ENCODE peak calls at places on chromosomes 7 and 10, in ten cellular contexts. C, O, E, A, G, I, R, Z, D and X are unnamed samples.

GRCh38 chr7:116521046-116521664 is 3.7 kb upstream of the CAV1 start:
- DNase-seq in E (no peak), C (no peak), A (no peak), Z (no peak), I (no peak), G (no peak), D (no peak), O (no peak), R (no peak), X (no peak)

GRCh38 chr7:48031111-48031510 is 2.2 kb upstream of the SUN3 start:
- DNase-seq in A (no peak), D (no peak), E (no peak), G (no peak), Z (no peak), I (no peak), R (no peak), C (no peak), O (no peak), X (no peak)

GRCh38 chr7:68484731-68485130 is 1113.5 kb upstream of the AUTS2 start:
- DNase-seq in G (no peak), D (no peak), R (no peak), I (no peak), C (no peak), Z (no peak), O (no peak), E (no peak), A (no peak), X (no peak)

GRCh38 chr7:24029068-24029467 is 254.9 kb upstream of the NPY start:
- DNase-seq in O (no peak), D (no peak), C (no peak), E (no peak), I (no peak), Z (no peak), A (no peak), R (no peak), G (no peak), X (no peak)

GRCh38 chr7:30470783-30471182 is 7.8 kb downstream of the NOD1 start:
- DNase-seq in R (no peak), Z (no peak), G (no peak), E (no peak), I (no peak), O (no peak), C (no peak), A (no peak), D (no peak), X (no peak)

GRCh38 chr7:100673942-100674431 is 447 bp downstream of the GNB2 start:
- DNase-seq in A (no peak), D (peak), E (no peak), Z (no peak), C (no peak), I (no peak), R (peak), O (peak), G (no peak), X (peak)

GRCh38 chr10:31273789-31274188 is 45.2 kb upstream of the ZEB1 start:
- DNase-seq in O (no peak), A (no peak), G (no peak), I (no peak), Z (no peak), E (no peak), C (no peak), D (no peak), R (no peak), X (no peak)

GRCh38 chr7:91656486-91657237 is 223.8 kb downstream of the MTERF1 start:
- DNase-seq in E (no peak), O (no peak), R (no peak), G (no peak), D (no peak), I (no peak), Z (no peak), A (no peak), C (no peak), X (no peak)

GRCh38 chr10:625335-625699 is 64.2 kb downstream of the DIP2C start:
- DNase-seq in E (no peak), A (no peak), D (no peak), G (no peak), C (peak), O (no peak), R (peak), Z (no peak), I (no peak), X (peak)

GRCh38 chr7:149562602-149563001 is 65.0 kb upstream of the ZNF746 start:
- DNase-seq in Z (no peak), C (no peak), G (no peak), R (no peak), I (no peak), D (no peak), O (no peak), E (no peak), A (no peak), X (no peak)

GRCh38 chr7:70749831-70750230 is 382.1 kb upstream of the GALNT17 start:
- DNase-seq in R (no peak), Z (no peak), I (no peak), E (no peak), C (no peak), A (no peak), D (no peak), O (no peak), G (no peak), X (no peak)

GRCh38 chr7:50379539-50379938 is 70.6 kb downstream of the FIGNL1 start:
- DNase-seq in E (no peak), I (no peak), A (no peak), D (no peak), G (no peak), R (no peak), Z (no peak), O (no peak), C (no peak), X (no peak)

GRCh38 chr7:44080118-44080517 is 2.2 kb downstream of the POLM start:
- DNase-seq in C (no peak), G (no peak), A (no peak), I (no peak), D (no peak), E (no peak), R (no peak), Z (no peak), O (no peak), X (no peak)

GRCh38 chr10:101464518-101465085 is 110.6 kb downstream of the BTRC start:
- DNase-seq in A (no peak), I (no peak), C (no peak), D (no peak), R (no peak), Z (no peak), E (no peak), G (no peak), O (no peak), X (no peak)

GRCh38 chr10:100006241-100006886 is 3.4 kb downstream of the DNMBP start:
- DNase-seq in D (no peak), A (no peak), G (no peak), Z (no peak), E (no peak), C (no peak), R (no peak), I (no peak), O (no peak), X (no peak)

GRCh38 chr7:118288098-118288497 is 63.6 kb downstream of the ANKRD7 start:
- DNase-seq in D (no peak), I (no peak), G (peak), A (no peak), R (no peak), C (no peak), E (no peak), O (no peak), Z (no peak), X (no peak)

GRCh38 chr7:53794816-53795215 is 747.4 kb upstream of the VSTM2A start:
- DNase-seq in A (no peak), G (no peak), I (no peak), E (no peak), R (no peak), C (no peak), O (no peak), Z (no peak), D (no peak), X (no peak)

GRCh38 chr7:4797858-4798705 is 22.7 kb downstream of the AP5Z1 start:
- DNase-seq in E (no peak), C (peak), R (peak), G (peak), Z (no peak), D (no peak), A (peak), O (peak), I (peak), X (no peak)

GRCh38 chr7:50436133-50436802 is 13.9 kb downstream of the FIGNL1 start:
- DNase-seq in Z (no peak), C (no peak), I (no peak), E (no peak), R (no peak), A (no peak), D (no peak), G (no peak), O (no peak), X (no peak)

GRCh38 chr10:122044045-122044661 is 55.2 kb downstream of the TACC2 start:
- DNase-seq in E (no peak), C (no peak), G (no peak), D (peak), A (no peak), R (no peak), O (no peak), Z (no peak), I (no peak), X (no peak)

GRCh38 chr7:32587431-32587948 is 92.2 kb downstream of the AVL9 start:
- DNase-seq in O (no peak), G (no peak), A (no peak), I (no peak), Z (no peak), D (no peak), C (no peak), R (no peak), E (no peak), X (no peak)

GRCh38 chr10:113921571-113922370 is 67.3 kb downstream of the NHLRC2 start:
- DNase-seq in G (no peak), D (no peak), I (no peak), E (no peak), A (no peak), Z (no peak), R (no peak), O (no peak), C (no peak), X (no peak)

GRCh38 chr7:151603951-151604350 is 84.3 kb upstream of the RHEB start:
- DNase-seq in O (no peak), G (no peak), Z (no peak), D (no peak), I (no peak), R (no peak), E (no peak), C (no peak), A (no peak), X (no peak)

GRCh38 chr7:21953766-21954165 is 8.1 kb upstream of the CDCA7L start:
- DNase-seq in I (no peak), E (no peak), D (no peak), G (no peak), Z (no peak), O (no peak), R (no peak), C (no peak), A (no peak), X (no peak)

GRCh38 chr10:130567436-130567835 is 431.2 kb downstream of the GLRX3 start:
- DNase-seq in I (no peak), A (no peak), C (no peak), R (no peak), Z (no peak), G (no peak), O (no peak), D (peak), E (no peak), X (peak)

GRCh38 chr7:30468791-30469190 is 9.8 kb downstream of the NOD1 start:
- DNase-seq in C (no peak), O (no peak), Z (no peak), G (no peak), E (no peak), I (no peak), D (no peak), R (no peak), A (no peak), X (no peak)

GRCh38 chr10:74400186-74400585 is 249.2 kb downstream of the ADK start:
- DNase-seq in C (no peak), D (no peak), A (no peak), G (no peak), E (no peak), Z (no peak), O (no peak), R (no peak), I (no peak), X (no peak)

GRCh38 chr7:47310020-47310419 is 271.9 kb downstream of the TNS3 start:
- DNase-seq in A (no peak), C (no peak), R (no peak), I (no peak), Z (no peak), G (no peak), E (no peak), O (no peak), D (no peak), X (no peak)

GRCh38 chr7:150430465-150431085 is 19.9 kb upstream of the GIMAP8 start:
- DNase-seq in Z (no peak), I (no peak), C (no peak), E (no peak), G (no peak), D (no peak), R (no peak), A (no peak), O (no peak), X (peak)

GRCh38 chr7:20359397-20359963 is 28.8 kb downstream of the ITGB8 start:
- DNase-seq in C (no peak), Z (no peak), A (no peak), D (no peak), E (no peak), R (no peak), G (no peak), I (no peak), O (no peak), X (no peak)